ENCODE peak calls at places on chromosomes 12 and 14, in seven cellular contexts. G is mesendoderm, P is neuronal stem cell, A is mesenchymal stem cell, B is IMR-90, U is H1, W is trophoblast cell. R is an unnamed sample.

GRCh38 chr14:51862171-51862838 is 1.9 kb downstream of the GNG2 start:
- DNase-seq in W (no peak), U (no peak), G (no peak), B (peak; percentile 19), A (peak; percentile 23), P (no peak), R (no peak)

GRCh38 chr12:84772281-84772680 is 140.3 kb downstream of the SLC6A15 start:
- DNase-seq in U (no peak), W (no peak), G (no peak), B (peak; percentile 1), A (no peak), P (no peak), R (no peak)

GRCh38 chr14:72801381-72801812 is 92.5 kb downstream of the DPF3 start:
- DNase-seq in P (no peak), B (peak; percentile 99), A (peak; percentile 81), W (peak; percentile 84), G (no peak), U (no peak), R (no peak)

GRCh38 chr14:102251161-102251560 is 53.8 kb downstream of the MOK start:
- DNase-seq in B (no peak), U (no peak), G (no peak), W (peak; percentile 39), A (no peak), P (no peak), R (no peak)

GRCh38 chr12:18283776-18284175 is 22.5 kb downstream of the PIK3C2G start:
- DNase-seq in G (peak; percentile 69), U (no peak), A (no peak), W (peak; percentile 38), P (no peak), B (no peak), R (peak; percentile 52)

GRCh38 chr12:105961821-105962671 is 176.7 kb downstream of the NUAK1 start:
- DNase-seq in B (peak; percentile 31), A (no peak), U (no peak), P (no peak), W (no peak), G (no peak), R (no peak)

GRCh38 chr12:26831959-26832816 is 806 bp downstream of the ITPR2 start:
- DNase-seq in A (peak; percentile 87), W (peak; percentile 86), B (peak; percentile 80), G (peak; percentile 86), U (peak; percentile 74), P (peak; percentile 29), R (peak; percentile 57)

GRCh38 chr12:130838284-130838950 is 633 bp downstream of the STX2 start:
- DNase-seq in G (peak; percentile 42), W (peak; percentile 16), A (peak; percentile 38), B (no peak), U (peak; percentile 80), P (peak; percentile 24), R (peak; percentile 66)

GRCh38 chr14:100408350-100409015 is 85.3 kb downstream of the SLC25A47 start:
- DNase-seq in G (peak; percentile 36), U (no peak), A (peak; percentile 97), P (no peak), W (peak; percentile 91), B (peak; percentile 90), R (no peak)

GRCh38 chr12:116880213-116880816 is 926 bp downstream of the HRK start:
- DNase-seq in B (no peak), P (no peak), A (peak; percentile 11), W (peak; percentile 17), G (no peak), U (no peak), R (peak; percentile 38)

GRCh38 chr12:45730116-45730841 is 773 bp downstream of the ARID2 start:
- DNase-seq in W (peak; percentile 66), G (peak; percentile 74), P (peak; percentile 66), U (peak; percentile 62), B (peak; percentile 43), A (peak; percentile 78), R (peak; percentile 62)

GRCh38 chr14:67575684-67576083 is 24.4 kb downstream of the PIGH start:
- DNase-seq in U (no peak), A (no peak), P (no peak), W (no peak), G (no peak), B (no peak), R (no peak)

GRCh38 chr12:109952160-109952858 is 43.9 kb downstream of the GIT2 start:
- DNase-seq in G (no peak), P (no peak), B (no peak), W (peak; percentile 49), A (no peak), U (no peak), R (no peak)

GRCh38 chr12:46518184-46518583 is 145.6 kb upstream of the SLC38A2 start:
- DNase-seq in W (no peak), P (no peak), B (no peak), G (no peak), U (no peak), A (no peak), R (no peak)

GRCh38 chr14:92600318-92601053 is 86.9 kb downstream of the RIN3 start:
- DNase-seq in G (no peak), W (peak; percentile 18), B (peak; percentile 87), A (peak; percentile 93), P (no peak), U (no peak), R (no peak)

GRCh38 chr12:124620606-124621295 is 53.3 kb upstream of the NCOR2 start:
- DNase-seq in A (peak; percentile 44), W (peak; percentile 98), B (peak; percentile 33), G (no peak), U (no peak), P (no peak), R (no peak)

GRCh38 chr12:105330938-105331804 is 680 bp downstream of the C12orf75 start:
- DNase-seq in G (peak; percentile 29), W (no peak), A (peak; percentile 39), P (no peak), B (no peak), U (no peak), R (no peak)

GRCh38 chr12:41981758-41982157 is 162.9 kb downstream of the GXYLT1 start:
- DNase-seq in G (no peak), U (no peak), A (no peak), W (no peak), P (no peak), B (peak; percentile 10), R (no peak)

GRCh38 chr12:1592444-1593231 is 1.7 kb downstream of the FBXL14 start:
- DNase-seq in U (peak; percentile 72), G (peak; percentile 61), B (peak; percentile 84), W (no peak), P (peak; percentile 59), A (peak; percentile 80), R (peak; percentile 62)

GRCh38 chr14:24785698-24786097 is 151.7 kb upstream of the GZMB start:
- DNase-seq in A (no peak), U (no peak), G (no peak), B (no peak), W (no peak), P (no peak), R (no peak)

GRCh38 chr12:93245543-93245942 is 132.2 kb upstream of the NUDT4 start:
- DNase-seq in G (peak; percentile 11), W (no peak), P (no peak), A (no peak), B (no peak), U (no peak), R (no peak)

GRCh38 chr12:62909340-62909739 is 25.6 kb downstream of the PPM1H start:
- DNase-seq in A (no peak), W (no peak), P (no peak), B (no peak), G (no peak), U (no peak), R (no peak)

GRCh38 chr12:65511134-65511912 is 232.8 kb downstream of the MSRB3 start:
- DNase-seq in W (no peak), U (no peak), P (peak; percentile 8), B (no peak), A (no peak), G (no peak), R (no peak)

GRCh38 chr14:88612981-88613380 is 50.1 kb downstream of the ZC3H14 start:
- DNase-seq in A (no peak), P (no peak), W (no peak), U (no peak), B (peak; percentile 4), G (no peak), R (no peak)

GRCh38 chr14:68359862-68360552 is 432.9 kb downstream of the ZFP36L1 start:
- DNase-seq in B (no peak), U (no peak), A (no peak), W (peak; percentile 35), P (no peak), G (peak; percentile 62), R (no peak)

GRCh38 chr12:57272337-57273151 is 21.6 kb upstream of the STAC3 start:
- DNase-seq in U (no peak), G (peak; percentile 44), W (no peak), A (peak; percentile 70), P (no peak), B (peak; percentile 45), R (no peak)

GRCh38 chr12:89213139-89213538 is 139.2 kb downstream of the DUSP6 start:
- DNase-seq in U (no peak), A (no peak), P (no peak), W (no peak), G (no peak), B (no peak), R (no peak)
- H2BK5ac ChIP-seq in U (no peak overlapping the region), A (no peak overlapping the region), P (no peak overlapping the region), W (no peak overlapping the region), G (no peak overlapping the region), B (no peak overlapping the region), R (no peak overlapping the region)

GRCh38 chr12:11667159-11667558 is 17.7 kb downstream of the ETV6 start:
- DNase-seq in W (no peak), B (no peak), P (no peak), A (no peak), G (no peak), U (no peak), R (no peak)
- H2BK5ac ChIP-seq in W (peak overlapping the region; percentile 8), B (no peak overlapping the region), P (no peak overlapping the region), A (no peak overlapping the region), G (no peak overlapping the region), U (no peak overlapping the region), R (no peak overlapping the region)

GRCh38 chr12:91985002-91985767 is 160.5 kb downstream of the BTG1 start:
- DNase-seq in W (no peak), U (no peak), G (no peak), P (no peak), B (peak; percentile 83), A (peak; percentile 48), R (no peak)

GRCh38 chr12:91983935-91984334 is 161.7 kb downstream of the BTG1 start:
- DNase-seq in W (no peak), U (no peak), P (no peak), A (no peak), B (no peak), G (no peak), R (no peak)

GRCh38 chr12:91982946-91983345 is 162.7 kb downstream of the BTG1 start:
- DNase-seq in B (peak; percentile 59), P (no peak), A (no peak), G (no peak), W (no peak), U (no peak), R (no peak)

GRCh38 chr12:91986084-91986483 is 159.6 kb downstream of the BTG1 start:
- DNase-seq in P (peak; percentile 15), B (peak; percentile 31), A (peak; percentile 48), W (peak; percentile 73), U (no peak), G (peak; percentile 44), R (no peak)

GRCh38 chr12:91984571-91984970 is 161.1 kb downstream of the BTG1 start:
- DNase-seq in B (peak; percentile 86), G (no peak), U (no peak), W (no peak), P (no peak), A (no peak), R (no peak)
- H2BK5ac ChIP-seq in B (peak overlapping the region; percentile 90), G (no peak overlapping the region), U (no peak overlapping the region), W (no peak overlapping the region), P (no peak overlapping the region), A (no peak overlapping the region), R (no peak overlapping the region)

GRCh38 chr12:39587247-39587646 is 32.4 kb downstream of the ABCD2 start:
- DNase-seq in U (no peak), P (no peak), G (no peak), A (peak; percentile 24), B (no peak), W (no peak), R (no peak)
- H2BK5ac ChIP-seq in U (no peak overlapping the region), P (no peak overlapping the region), G (no peak overlapping the region), A (no peak overlapping the region), B (no peak overlapping the region), W (no peak overlapping the region), R (no peak overlapping the region)